ENCODE peak calls at places on chromosomes 11 and 22, in ten cellular contexts. X is tibial artery; A is PC-9; J is spleen; Y is esophagus squamous epithelium; P is CD8-positive, alpha-beta T cell; Z is naive thymus-derived CD4-positive, alpha-beta T cell; R is GM23248; S is IMR-90; W is aorta. E is an unnamed sample. For H3K4me1, the result is how much of the 10 kb centered on the place peaks cover.

GRCh38 chr11:31788066-31788465 is 23.1 kb downstream of the PAX6 start:
- DNase-seq in W (no peak), Y (no peak), A (no peak), Z (no peak), R (no peak), P (no peak), S (no peak), J (no peak), X (no peak), E (no peak)

GRCh38 chr11:33539659-33540249 is 160.9 kb downstream of the C11orf91 start:
- DNase-seq in P (no peak), S (no peak), J (no peak), R (peak), A (no peak), Z (no peak), W (no peak), Y (no peak), X (no peak), E (no peak)

GRCh38 chr11:34192481-34193401 is 87.3 kb downstream of the NAT10 start:
- DNase-seq in Z (no peak), X (peak), W (peak), J (no peak), P (no peak), A (peak), Y (no peak), R (peak), S (peak), E (no peak)

GRCh38 chr22:17159504-17159951 is 451 bp upstream of the HDHD5 start:
- DNase-seq in Y (no peak), X (no peak), R (peak), S (peak), A (peak), Z (no peak), W (peak), P (peak), J (no peak), E (peak)

GRCh38 chr11:76156971-76157427 is 49.3 kb downstream of the WNT11 start:
- DNase-seq in Z (no peak), S (no peak), P (no peak), W (no peak), X (peak), A (no peak), Y (no peak), J (peak), R (no peak), E (peak)

GRCh38 chr11:82902086-82902485 is 550 bp downstream of the DDIAS start:
- DNase-seq in X (no peak), J (no peak), R (no peak), A (no peak), P (no peak), Y (no peak), Z (no peak), S (no peak), W (no peak), E (peak)

GRCh38 chr11:126054412-126054811 is 8.3 kb downstream of the CDON start:
- DNase-seq in S (no peak), Y (no peak), W (no peak), P (no peak), Z (no peak), A (no peak), X (no peak), R (no peak), J (no peak), E (no peak)

GRCh38 chr11:71186861-71187260 is 65.5 kb downstream of the SHANK2 start:
- DNase-seq in Y (no peak), W (no peak), S (no peak), P (no peak), J (peak), Z (no peak), X (no peak), R (no peak), A (no peak), E (no peak)

GRCh38 chr11:102780491-102780918 is at the start of gene MMP10:
- DNase-seq in A (no peak), R (peak), X (no peak), P (no peak), J (no peak), Z (no peak), Y (no peak), W (no peak), S (peak), E (no peak)

GRCh38 chr11:110728883-110729282 is 16.6 kb upstream of the ARHGAP20 start:
- DNase-seq in J (no peak), X (no peak), Y (no peak), S (peak), R (peak), Z (no peak), W (no peak), A (no peak), P (no peak), E (no peak)

GRCh38 chr11:117828641-117829368 is 4.3 kb upstream of the FXYD2 start:
- DNase-seq in W (peak), Z (peak), S (peak), A (peak), Y (no peak), R (peak), P (peak), X (peak), J (peak), E (peak)

GRCh38 chr22:22210375-22210774 is 34.2 kb upstream of the VPREB1 start:
- DNase-seq in A (peak), Y (no peak), S (peak), X (no peak), P (no peak), J (no peak), R (peak), W (no peak), Z (peak), E (no peak)

GRCh38 chr11:46437106-46437689 is 45.6 kb upstream of the CHRM4 start:
- DNase-seq in P (no peak), Z (no peak), W (no peak), X (no peak), J (no peak), A (no peak), S (no peak), Y (no peak), R (no peak), E (no peak)

GRCh38 chr11:76801205-76801604 is 18.0 kb downstream of the TSKU start:
- DNase-seq in Z (no peak), X (peak), Y (no peak), J (peak), W (no peak), R (no peak), S (no peak), A (no peak), P (no peak), E (no peak)

GRCh38 chr11:124415356-124415923 is 9.2 kb downstream of the OR8B4 start:
- DNase-seq in Z (no peak), W (no peak), S (peak), X (no peak), A (no peak), P (no peak), R (peak), Y (no peak), J (no peak), E (no peak)

GRCh38 chr11:46237248-46238077 is 40.0 kb upstream of the CREB3L1 start:
- DNase-seq in R (peak), Y (no peak), P (no peak), Z (peak), A (peak), W (peak), J (peak), S (peak), X (peak), E (peak)

GRCh38 chr11:114080219-114080618 is 20.7 kb downstream of the ZBTB16 start:
- DNase-seq in P (no peak), R (peak), Y (no peak), S (no peak), Z (no peak), J (no peak), W (no peak), A (no peak), X (no peak), E (no peak)

GRCh38 chr11:71451596-71452353 is 1.2 kb upstream of the NADSYN1 start:
- DNase-seq in Z (no peak), P (no peak), W (peak), Y (no peak), A (peak), R (no peak), X (peak), J (no peak), S (no peak), E (peak)

GRCh38 chr11:128336203-128336602 is 251.2 kb downstream of the ETS1 start:
- DNase-seq in W (peak), R (peak), P (no peak), Y (no peak), J (peak), Z (no peak), S (peak), A (peak), X (peak), E (peak)

GRCh38 chr22:46068908-46069481 is 81.3 kb upstream of the PPARA start:
- DNase-seq in Y (no peak), Z (no peak), R (peak), W (peak), P (no peak), S (peak), J (peak), A (peak), X (peak), E (no peak)

GRCh38 chr11:74673956-74674355 is 57.3 kb downstream of the CHRDL2 start:
- DNase-seq in A (no peak), Y (no peak), X (no peak), R (no peak), S (no peak), J (peak), W (no peak), P (no peak), Z (no peak), E (no peak)

GRCh38 chr11:279966-280761 is 2.0 kb downstream of the NLRP6 start:
- DNase-seq in Y (no peak), J (peak), S (peak), A (no peak), X (peak), R (peak), W (peak), P (no peak), Z (peak), E (peak)

GRCh38 chr11:36878747-36879146 is 280.7 kb upstream of the RAG2 start:
- DNase-seq in A (no peak), W (no peak), X (no peak), J (no peak), Y (no peak), S (no peak), Z (no peak), R (no peak), P (no peak), E (no peak)

GRCh38 chr11:83069441-83070043 is 2.2 kb downstream of the RAB30 start:
- DNase-seq in A (no peak), J (no peak), Y (no peak), P (no peak), S (no peak), W (no peak), Z (no peak), R (peak), X (no peak), E (no peak)

GRCh38 chr22:41925783-41926460 is 684 bp downstream of the TNFRSF13C start:
- DNase-seq in Y (no peak), P (peak), Z (peak), X (no peak), R (peak), W (peak), A (peak), S (peak), J (peak), E (peak)

GRCh38 chr11:96001037-96001436 is 77.1 kb upstream of the MTMR2 start:
- DNase-seq in X (peak), P (no peak), J (no peak), S (peak), A (no peak), R (peak), Y (no peak), Z (no peak), W (peak), E (no peak)

GRCh38 chr22:33513388-33514336 is 406.6 kb downstream of the LARGE1 start:
- DNase-seq in A (no peak), Z (no peak), X (no peak), R (peak), Y (no peak), W (no peak), J (no peak), S (peak), P (no peak), E (no peak)

GRCh38 chr11:123653997-123654565 is 343 bp downstream of the SCN3B start:
- DNase-seq in P (no peak), W (peak), Z (peak), X (no peak), J (peak), Y (no peak), S (peak), R (peak), A (peak), E (peak)

GRCh38 chr11:6627762-6628241 is 8.6 kb upstream of the TPP1 start:
- DNase-seq in Y (no peak), S (no peak), J (no peak), X (no peak), R (no peak), Z (no peak), A (no peak), P (no peak), W (no peak), E (no peak)

GRCh38 chr11:61671527-61671926 is 8.7 kb upstream of the DAGLA start:
- DNase-seq in W (no peak), P (no peak), R (peak), Y (no peak), S (no peak), A (peak), J (no peak), X (no peak), Z (no peak), E (peak)

GRCh38 chr11:126704144-126704543 is 296.4 kb downstream of the KIRREL3 start:
- DNase-seq in S (no peak), Z (no peak), X (no peak), A (no peak), Y (no peak), W (no peak), R (peak), P (no peak), J (no peak), E (no peak)

GRCh38 chr11:9025101-9025850 is 21.5 kb upstream of the NRIP3 start:
- DNase-seq in Y (no peak), J (no peak), X (no peak), Z (no peak), P (no peak), A (no peak), S (no peak), W (no peak), R (no peak), E (no peak)

GRCh38 chr11:65500262-65501004 is 1.6 kb downstream of the MALAT1 start:
- DNase-seq in Y (no peak), P (no peak), J (no peak), R (peak), X (peak), S (peak), Z (peak), A (no peak), W (peak), E (peak)

GRCh38 chr22:43745783-43746356 is 66.2 kb downstream of the EFCAB6 start:
- DNase-seq in W (no peak), X (no peak), P (no peak), S (no peak), J (no peak), Y (no peak), Z (no peak), R (no peak), A (no peak), E (no peak)

GRCh38 chr22:43740587-43741270 is 71.4 kb downstream of the EFCAB6 start:
- DNase-seq in R (no peak), P (no peak), Z (no peak), J (no peak), W (no peak), Y (no peak), A (no peak), X (no peak), S (no peak), E (no peak)

GRCh38 chr22:43742551-43742950 is 69.6 kb downstream of the EFCAB6 start:
- DNase-seq in R (no peak), P (no peak), A (no peak), X (no peak), W (no peak), S (no peak), J (no peak), Y (no peak), Z (no peak), E (no peak)

GRCh38 chr22:43743131-43743530 is 69.0 kb downstream of the EFCAB6 start:
- DNase-seq in W (no peak), Z (no peak), J (no peak), A (no peak), P (no peak), R (no peak), Y (no peak), S (no peak), X (no peak), E (no peak)

GRCh38 chr22:43743929-43744643 is 68.0 kb downstream of the EFCAB6 start:
- DNase-seq in W (no peak), Z (no peak), P (no peak), R (no peak), S (no peak), A (no peak), X (no peak), J (no peak), Y (no peak), E (no peak)
- H3K4me1 ChIP-seq in W (under half), Z (under half), P (under half), R (under half), S (under half), A (under half), X (under half), J (under half), Y (under half), E (under half)

GRCh38 chr22:20525048-20525447 is 17.6 kb downstream of the MED15 start:
- DNase-seq in W (no peak), Z (no peak), P (no peak), Y (no peak), A (no peak), S (no peak), X (no peak), J (no peak), R (no peak), E (no peak)

GRCh38 chr22:20528405-20528978 is 21.1 kb downstream of the MED15 start:
- DNase-seq in J (no peak), S (no peak), W (no peak), Z (no peak), X (no peak), Y (no peak), P (no peak), A (no peak), R (no peak), E (no peak)

GRCh38 chr22:20526305-20526627 is 18.9 kb downstream of the MED15 start:
- DNase-seq in J (no peak), Z (no peak), Y (no peak), R (no peak), P (no peak), S (no peak), A (no peak), W (no peak), X (no peak), E (no peak)

GRCh38 chr22:20524004-20524481 is 16.6 kb downstream of the MED15 start:
- DNase-seq in P (no peak), R (no peak), X (no peak), S (peak), Y (no peak), W (no peak), Z (no peak), J (no peak), A (no peak), E (no peak)

DNA sequence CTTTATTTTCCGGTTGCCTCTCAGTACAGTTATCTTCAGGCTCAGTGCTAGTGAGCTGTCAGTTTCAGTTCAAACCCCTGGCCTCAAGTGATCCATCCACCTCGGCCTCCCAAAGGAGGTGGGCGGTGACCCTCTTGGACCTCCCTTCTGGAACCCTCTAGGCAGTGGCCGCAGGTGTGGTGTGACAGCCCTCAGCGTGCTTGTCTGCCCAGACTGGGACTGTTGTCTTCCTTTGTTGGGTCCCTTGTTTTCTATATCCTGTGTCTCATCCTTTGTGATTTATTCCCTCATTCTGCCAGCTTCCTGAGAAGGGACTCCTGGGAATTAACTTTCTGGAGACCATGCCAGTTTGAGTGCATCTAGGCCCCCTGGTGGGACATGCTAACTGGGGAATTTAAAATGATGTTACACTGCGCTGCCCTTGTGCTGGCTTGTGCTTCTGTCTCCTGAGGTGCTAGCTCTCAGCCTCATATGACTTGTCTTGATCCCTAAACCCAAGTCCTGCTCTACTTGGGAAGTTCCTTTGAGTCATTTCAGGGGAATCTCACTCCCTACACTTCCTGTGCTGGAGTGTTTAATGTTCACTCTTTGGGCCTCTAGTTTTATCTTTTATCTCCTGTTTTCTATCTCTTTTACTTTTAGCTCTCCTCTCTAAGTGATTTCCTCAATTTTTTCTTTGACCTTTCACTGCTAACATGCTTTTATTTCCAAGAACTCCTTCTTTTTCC is 19.4 kb downstream of the MED15 start:
- DNase-seq in W (no peak), R (peak), J (no peak), X (no peak), A (no peak), Y (no peak), S (peak), Z (no peak), P (no peak), E (no peak)
- H3K4me1 ChIP-seq in W (under half), R (half or more), J (under half), X (under half), A (under half), Y (half or more), S (under half), Z (under half), P (half or more), E (under half)

GRCh38 chr11:44305643-44306468 is 4.1 kb downstream of the ALX4 start:
- DNase-seq in S (no peak), W (no peak), P (no peak), Y (no peak), Z (peak), A (no peak), J (peak), X (no peak), R (no peak), E (peak)
- H3K4me1 ChIP-seq in S (under half), W (under half), P (under half), Y (half or more), Z (under half), A (under half), J (under half), X (under half), R (under half), E (under half)

DNA sequence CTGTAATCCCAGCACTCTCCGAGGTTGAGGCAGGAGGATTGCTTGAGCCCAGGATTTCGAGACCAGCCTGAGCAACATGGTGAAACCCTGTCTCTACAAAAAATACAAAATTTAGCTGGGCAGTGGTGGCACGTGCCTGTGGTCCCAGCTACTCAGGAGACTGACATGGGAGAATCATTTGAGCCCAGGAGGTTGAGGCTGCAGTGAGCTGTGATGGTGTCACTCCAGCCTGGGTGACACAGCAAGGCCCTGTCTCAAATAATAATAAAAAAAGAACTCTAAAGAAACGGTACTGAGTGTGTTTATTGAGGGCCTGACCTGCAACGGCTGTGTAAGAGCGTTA is 52.7 kb downstream of the PRDM10 start:
- DNase-seq in R (no peak), P (no peak), Y (no peak), X (no peak), W (no peak), J (no peak), A (no peak), Z (no peak), S (no peak), E (no peak)
- H3K4me1 ChIP-seq in R (under half), P (under half), Y (under half), X (under half), W (under half), J (under half), A (under half), Z (under half), S (under half), E (under half)

DNA sequence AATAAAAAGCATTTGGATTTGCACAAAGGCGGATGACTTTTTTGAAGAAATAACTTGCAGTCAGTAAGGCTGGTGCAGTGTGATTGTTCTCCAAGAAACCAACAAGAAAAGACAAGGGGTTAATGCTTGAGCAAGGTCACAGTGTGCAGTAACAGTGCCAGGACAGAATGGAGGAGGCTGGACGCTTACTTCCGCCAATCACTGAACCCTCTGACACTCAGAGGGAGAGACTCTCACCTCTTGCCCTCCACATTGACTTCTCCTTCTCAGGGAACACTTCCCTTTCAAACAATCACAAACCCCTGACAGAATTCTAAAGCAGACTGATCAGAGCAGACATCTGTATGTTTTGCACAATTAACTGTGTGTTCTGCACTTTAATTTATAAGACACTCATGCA is 228.5 kb downstream of the BLID start:
- DNase-seq in A (no peak), X (no peak), W (peak), Z (no peak), P (no peak), J (no peak), R (no peak), Y (no peak), S (no peak), E (no peak)
- H3K4me1 ChIP-seq in A (under half), X (under half), W (under half), Z (under half), P (under half), J (under half), R (under half), Y (under half), S (under half), E (under half)